ENCODE peak calls at places on chromosomes 1 and 21, in ten cellular contexts. F, U, Y, Q, Z, W, S, V, B and A are unnamed samples. For H3K36me3 and H3K4me1, the result is how much of the 10 kb centered on the place peaks cover.

GRCh38 chr1:20980051-20980450 is 192.9 kb upstream of the HP1BP3 start:
- DNase-seq in V (no peak), B (no peak), U (no peak), Q (no peak), S (no peak), Y (no peak), F (no peak), W (no peak), Z (no peak), A (no peak)

GRCh38 chr1:41739061-41739955 is 179.4 kb downstream of the HIVEP3 start:
- DNase-seq in B (peak), W (no peak), Z (peak), S (peak), U (peak), Y (no peak), Q (peak), F (no peak), V (no peak), A (peak)

GRCh38 chr1:155044812-155045690 is 6.1 kb upstream of the ADAM15 start:
- DNase-seq in Q (peak), U (peak), B (no peak), W (no peak), V (peak), F (peak), Y (peak), Z (peak), S (no peak), A (peak)

GRCh38 chr1:75615664-75616435 is 4.9 kb upstream of the SLC44A5 start:
- DNase-seq in U (peak), B (no peak), Z (no peak), Y (no peak), S (peak), V (no peak), Q (peak), F (peak), W (no peak), A (peak)

GRCh38 chr1:179831225-179831624 is 46.4 kb downstream of the TOR1AIP2 start:
- DNase-seq in Q (no peak), F (no peak), W (no peak), B (no peak), Y (no peak), V (no peak), U (no peak), Z (no peak), S (no peak), A (no peak)

GRCh38 chr1:32205401-32206370 is at the start of gene IQCC:
- DNase-seq in U (peak), W (peak), Q (peak), S (peak), Z (peak), F (peak), B (peak), Y (peak), V (no peak), A (peak)

GRCh38 chr1:219236933-219237610 is 63.4 kb downstream of the LYPLAL1 start:
- DNase-seq in Z (no peak), Y (no peak), U (no peak), W (no peak), Q (no peak), F (no peak), B (no peak), S (no peak), V (no peak), A (no peak)

GRCh38 chr1:90708236-90708786 is 8.8 kb downstream of the BARHL2 start:
- DNase-seq in B (no peak), W (no peak), Z (no peak), V (no peak), Y (no peak), F (no peak), U (no peak), S (no peak), Q (no peak), A (no peak)

GRCh38 chr1:228060458-228061190 is 21.9 kb upstream of the ARF1 start:
- DNase-seq in B (no peak), W (no peak), Y (no peak), S (peak), U (peak), Z (peak), Q (peak), F (no peak), V (no peak), A (peak)

GRCh38 chr1:162772571-162773154 is 17.8 kb upstream of the HSD17B7 start:
- DNase-seq in U (no peak), Y (no peak), Z (no peak), W (no peak), F (no peak), V (no peak), Q (no peak), S (no peak), B (no peak), A (no peak)

GRCh38 chr1:70617728-70618127 is 206.7 kb downstream of the CTH start:
- DNase-seq in Q (no peak), B (no peak), Z (no peak), S (no peak), Y (no peak), W (no peak), V (no peak), U (no peak), F (no peak), A (no peak)

GRCh38 chr21:15638856-15639549 is 90.8 kb upstream of the USP25 start:
- DNase-seq in B (no peak), Z (peak), W (no peak), S (no peak), F (no peak), Y (peak), V (no peak), U (peak), Q (no peak), A (no peak)

GRCh38 chr1:159817276-159818041 is 9.2 kb upstream of the SLAMF8 start:
- DNase-seq in U (no peak), Y (no peak), Z (no peak), W (no peak), B (no peak), Q (no peak), S (no peak), F (peak), V (peak), A (no peak)

GRCh38 chr21:28266061-28266460 is 726.6 kb downstream of the LTN1 start:
- DNase-seq in W (no peak), U (no peak), B (no peak), Z (no peak), F (no peak), V (no peak), Q (no peak), Y (no peak), S (no peak), A (no peak)

GRCh38 chr1:173663159-173663558 is 6.5 kb downstream of the ANKRD45 start:
- DNase-seq in B (no peak), Z (no peak), V (no peak), U (no peak), Q (no peak), S (no peak), W (no peak), F (no peak), Y (no peak), A (no peak)

GRCh38 chr1:111758373-111758772 is 2.7 kb downstream of the DDX20 start:
- DNase-seq in Q (no peak), Z (no peak), B (no peak), W (no peak), Y (no peak), U (no peak), V (no peak), F (no peak), S (no peak), A (no peak)

GRCh38 chr1:165109013-165109412 is 247.5 kb downstream of the LMX1A start:
- DNase-seq in Q (no peak), Y (no peak), B (no peak), F (no peak), U (no peak), S (no peak), Z (no peak), W (no peak), V (no peak), A (no peak)

GRCh38 chr1:38788285-38788684 is 71.3 kb downstream of the RRAGC start:
- DNase-seq in F (no peak), W (no peak), B (no peak), U (no peak), Q (no peak), Y (no peak), S (no peak), V (no peak), Z (no peak), A (no peak)

GRCh38 chr21:28962465-28962864 is 30.2 kb downstream of the LTN1 start:
- DNase-seq in Q (no peak), W (no peak), Y (no peak), F (no peak), U (no peak), Z (no peak), S (no peak), B (no peak), V (no peak), A (no peak)

GRCh38 chr21:46564391-46564790 is 40.5 kb downstream of the S100B start:
- DNase-seq in Q (no peak), S (no peak), U (no peak), V (no peak), Z (no peak), W (no peak), Y (no peak), B (no peak), F (no peak), A (no peak)

GRCh38 chr1:6591222-6591621 is 11.4 kb downstream of the ZBTB48 start:
- DNase-seq in W (no peak), Z (no peak), U (no peak), B (no peak), Y (no peak), F (no peak), Q (no peak), S (no peak), V (no peak), A (peak)

GRCh38 chr1:6592865-6593593 is 9.6 kb downstream of the KLHL21 start:
- DNase-seq in S (no peak), V (no peak), Q (no peak), W (no peak), Z (no peak), B (no peak), F (no peak), U (no peak), Y (no peak), A (peak)

GRCh38 chr1:6593810-6594209 is 8.9 kb downstream of the KLHL21 start:
- DNase-seq in B (no peak), Y (no peak), Q (no peak), V (no peak), F (no peak), W (no peak), Z (no peak), S (no peak), U (no peak), A (no peak)

GRCh38 chr1:6591644-6592043 is 11.0 kb downstream of the KLHL21 start:
- DNase-seq in Q (no peak), Z (no peak), Y (no peak), U (no peak), F (no peak), V (no peak), W (no peak), S (no peak), B (no peak), A (no peak)

DNA sequence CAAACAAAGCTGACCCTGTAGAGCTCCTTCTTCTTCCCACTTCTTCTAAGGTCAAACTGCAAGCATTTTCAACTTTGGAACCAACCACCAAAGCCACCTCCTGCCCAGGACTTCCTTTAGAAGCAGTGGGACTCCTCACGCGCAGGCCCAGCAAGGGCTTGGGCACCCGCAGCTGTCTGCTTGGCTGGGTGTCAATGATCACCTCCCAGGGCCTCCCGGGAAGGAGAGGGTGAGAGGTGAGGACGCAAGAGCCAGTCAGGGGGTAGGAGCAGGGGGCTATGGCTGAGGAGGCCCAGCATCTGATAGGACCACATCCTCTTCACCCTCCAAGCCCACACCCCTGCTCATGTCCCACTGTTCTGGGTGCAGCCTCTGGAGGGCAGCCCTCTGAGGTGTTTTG is 10.2 kb downstream of the KLHL21 start:
- DNase-seq in B (no peak), W (no peak), F (no peak), U (no peak), Y (no peak), S (no peak), Q (no peak), Z (no peak), V (no peak), A (no peak)
- H3K36me3 ChIP-seq in B (under half), W (half or more), F (half or more), U (half or more), Y (under half), S (half or more), Q (half or more), Z (under half), V (under half), A (half or more)

DNA sequence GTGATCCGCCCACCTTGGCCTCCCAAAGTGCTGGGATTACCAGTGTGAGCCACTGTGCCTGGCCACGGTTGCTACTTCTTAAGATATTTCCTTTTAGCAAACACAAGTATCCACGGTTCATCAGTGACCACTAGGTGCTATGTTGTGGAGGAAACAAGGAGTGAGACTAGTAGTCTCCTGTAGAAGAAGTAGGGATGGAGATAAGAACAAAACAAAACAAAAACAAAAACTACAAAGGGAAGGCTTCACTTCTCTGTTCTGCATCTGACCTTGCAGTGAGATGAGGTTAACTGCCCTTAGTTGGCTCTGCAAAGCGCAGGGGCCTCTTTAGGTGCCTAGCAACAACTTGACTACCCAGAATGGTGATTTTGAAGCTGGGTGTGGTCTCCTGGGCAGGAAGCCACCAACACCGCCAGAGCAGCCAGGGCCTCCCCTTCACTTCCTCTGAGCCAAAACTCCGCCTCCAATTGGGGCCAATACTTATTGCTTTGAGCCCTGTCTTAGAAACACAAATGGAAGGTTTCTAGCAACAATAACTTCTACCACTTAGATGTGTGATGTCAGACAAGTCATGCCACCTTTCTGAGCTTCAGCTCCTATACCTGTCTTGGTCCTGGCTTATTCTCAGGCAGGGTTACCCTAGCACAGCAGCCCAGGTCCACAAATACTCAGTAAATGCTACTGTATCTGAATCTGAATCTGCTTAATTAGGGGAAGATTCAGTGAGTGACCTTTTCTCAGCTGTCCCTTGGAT is 12.7 kb upstream of the CDC42 start:
- DNase-seq in V (no peak), Y (peak), S (no peak), Z (no peak), W (no peak), U (peak), F (peak), B (peak), Q (peak), A (peak)
- TF ChIP-seq POLR2AphosphoS5 in V (no peak), Y (peak), S (peak), Z (no peak), W (no peak), U (no peak), F (no peak), B (peak), Q (no peak), A (peak)

GRCh38 chr1:186113454-186113853 is 261.6 kb downstream of the TPR start:
- DNase-seq in V (no peak), U (no peak), B (no peak), F (no peak), Y (no peak), Z (no peak), W (no peak), Q (no peak), S (no peak), A (no peak)
- H3K4me1 ChIP-seq in V (under half), U (under half), B (under half), F (under half), Y (under half), Z (under half), W (under half), Q (under half), S (under half), A (under half)

DNA sequence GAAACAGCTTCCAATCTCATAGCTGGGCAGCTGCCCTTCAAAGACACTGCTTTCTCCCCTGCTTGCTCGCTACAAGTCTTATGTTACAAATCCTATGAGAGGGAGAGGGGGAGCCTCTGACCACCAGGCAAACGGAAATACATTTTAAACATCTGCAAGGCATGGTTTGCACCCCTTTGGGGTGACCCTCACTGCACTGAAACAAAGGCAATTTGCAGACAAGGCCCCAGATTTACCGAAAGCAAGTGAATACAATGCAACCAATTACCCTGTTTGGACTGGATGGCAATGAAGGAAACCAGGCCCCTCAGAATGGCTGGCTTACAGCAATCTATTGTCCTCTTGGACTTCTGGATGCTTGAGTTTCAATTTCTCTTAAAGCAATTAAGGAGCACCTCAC is 11.8 kb upstream of the ATP13A2 start:
- DNase-seq in U (no peak), F (no peak), W (no peak), Y (no peak), V (no peak), S (no peak), Q (no peak), Z (no peak), B (no peak), A (no peak)
- H3K36me3 ChIP-seq in U (half or more), F (half or more), W (half or more), Y (under half), V (under half), S (half or more), Q (half or more), Z (under half), B (under half), A (half or more)